ENCODE peak calls at places on chromosomes 6 and 20, in four cellular contexts. One of them, this sample, is unnamed. For H3K36me3, the result is how much of the 10 kb centered on the place peaks cover.

GRCh38 chr6:107083047-107083768 is 32.1 kb downstream of the BEND3 start:
- DNase-seq in neural progenitor cell: no peak
- DNase-seq in endothelial cell of umbilical vein: no peak
- DNase-seq in fibroblast of lung: no peak
- DNase-seq in this sample: no peak

GRCh38 chr6:24501374-24501773 is 6.6 kb downstream of the ALDH5A1 start:
- DNase-seq in neural progenitor cell: no peak
- DNase-seq in endothelial cell of umbilical vein: no peak
- DNase-seq in fibroblast of lung: no peak
- DNase-seq in this sample: no peak

GRCh38 chr20:19794941-19795340 is 36.9 kb downstream of the RIN2 start:
- DNase-seq in neural progenitor cell: no peak
- DNase-seq in endothelial cell of umbilical vein: peak
- DNase-seq in fibroblast of lung: peak
- DNase-seq in this sample: no peak

GRCh38 chr20:7723284-7723683 is 217.0 kb downstream of the HAO1 start:
- DNase-seq in neural progenitor cell: no peak
- DNase-seq in endothelial cell of umbilical vein: peak
- DNase-seq in fibroblast of lung: peak
- DNase-seq in this sample: no peak

GRCh38 chr6:17394192-17394611 is 807 bp downstream of the CAP2 start:
- DNase-seq in neural progenitor cell: peak
- DNase-seq in endothelial cell of umbilical vein: peak
- DNase-seq in fibroblast of lung: peak
- DNase-seq in this sample: no peak

GRCh38 chr6:42047790-42048405 is 2.4 kb upstream of the TAF8 start:
- DNase-seq in neural progenitor cell: peak
- DNase-seq in endothelial cell of umbilical vein: no peak
- DNase-seq in fibroblast of lung: no peak
- DNase-seq in this sample: no peak

GRCh38 chr6:92047886-92048285 is 1371.5 kb downstream of the EPHA7 start:
- DNase-seq in neural progenitor cell: peak
- DNase-seq in endothelial cell of umbilical vein: no peak
- DNase-seq in fibroblast of lung: no peak
- DNase-seq in this sample: peak

GRCh38 chr6:143060354-143060805 is 309 bp upstream of the AIG1 start:
- DNase-seq in neural progenitor cell: peak
- DNase-seq in endothelial cell of umbilical vein: peak
- DNase-seq in fibroblast of lung: peak
- DNase-seq in this sample: peak

GRCh38 chr20:60579941-60580515 is 621.8 kb downstream of the CDH26 start:
- DNase-seq in neural progenitor cell: no peak
- DNase-seq in endothelial cell of umbilical vein: no peak
- DNase-seq in fibroblast of lung: no peak
- DNase-seq in this sample: no peak

GRCh38 chr6:36682328-36683144 is 4.0 kb downstream of the CDKN1A start:
- DNase-seq in neural progenitor cell: no peak
- DNase-seq in endothelial cell of umbilical vein: no peak
- DNase-seq in fibroblast of lung: peak
- DNase-seq in this sample: no peak

GRCh38 chr6:135884136-135884535 is 32.6 kb downstream of the PDE7B start:
- DNase-seq in neural progenitor cell: no peak
- DNase-seq in endothelial cell of umbilical vein: no peak
- DNase-seq in fibroblast of lung: no peak
- DNase-seq in this sample: no peak

GRCh38 chr6:106694343-106694742 is 65.0 kb downstream of the QRSL1 start:
- DNase-seq in neural progenitor cell: no peak
- DNase-seq in endothelial cell of umbilical vein: no peak
- DNase-seq in fibroblast of lung: no peak
- DNase-seq in this sample: no peak

GRCh38 chr6:31096656-31097055 is 15.7 kb downstream of the C6orf15 start:
- DNase-seq in neural progenitor cell: no peak
- DNase-seq in endothelial cell of umbilical vein: no peak
- DNase-seq in fibroblast of lung: no peak
- DNase-seq in this sample: no peak

GRCh38 chr6:4314201-4314707 is 178.9 kb upstream of the ECI2 start:
- DNase-seq in neural progenitor cell: no peak
- DNase-seq in endothelial cell of umbilical vein: no peak
- DNase-seq in fibroblast of lung: no peak
- DNase-seq in this sample: no peak

GRCh38 chr20:37251836-37252477 is 9.7 kb downstream of the GHRH start:
- DNase-seq in neural progenitor cell: peak
- DNase-seq in endothelial cell of umbilical vein: no peak
- DNase-seq in fibroblast of lung: no peak
- DNase-seq in this sample: no peak

GRCh38 chr20:40414843-40415615 is 274.0 kb downstream of the MAFB start:
- DNase-seq in neural progenitor cell: no peak
- DNase-seq in endothelial cell of umbilical vein: no peak
- DNase-seq in fibroblast of lung: no peak
- DNase-seq in this sample: no peak

GRCh38 chr20:2285618-2286017 is 10.2 kb upstream of the TGM3 start:
- DNase-seq in neural progenitor cell: no peak
- DNase-seq in endothelial cell of umbilical vein: no peak
- DNase-seq in fibroblast of lung: no peak
- DNase-seq in this sample: no peak

GRCh38 chr6:39289490-39289889 is 24.7 kb downstream of the KCNK17 start:
- DNase-seq in neural progenitor cell: no peak
- DNase-seq in endothelial cell of umbilical vein: no peak
- DNase-seq in fibroblast of lung: no peak
- DNase-seq in this sample: no peak

GRCh38 chr20:63238491-63239126 is 2.9 kb downstream of the BIRC7 start:
- DNase-seq in neural progenitor cell: no peak
- DNase-seq in endothelial cell of umbilical vein: no peak
- DNase-seq in fibroblast of lung: no peak
- DNase-seq in this sample: no peak

GRCh38 chr6:45494734-45495133 is 117.0 kb upstream of the SUPT3H start:
- DNase-seq in neural progenitor cell: no peak
- DNase-seq in endothelial cell of umbilical vein: no peak
- DNase-seq in fibroblast of lung: no peak
- DNase-seq in this sample: no peak

GRCh38 chr6:26059901-26060300 is 27.3 kb upstream of the HFE start:
- DNase-seq in neural progenitor cell: no peak
- DNase-seq in endothelial cell of umbilical vein: no peak
- DNase-seq in fibroblast of lung: no peak
- DNase-seq in this sample: no peak

GRCh38 chr20:12180107-12180661 is 262.5 kb downstream of the BTBD3 start:
- DNase-seq in neural progenitor cell: no peak
- DNase-seq in endothelial cell of umbilical vein: no peak
- DNase-seq in fibroblast of lung: peak
- DNase-seq in this sample: no peak

GRCh38 chr6:474454-475185 is 83.1 kb downstream of the IRF4 start:
- DNase-seq in neural progenitor cell: peak
- DNase-seq in endothelial cell of umbilical vein: no peak
- DNase-seq in fibroblast of lung: no peak
- DNase-seq in this sample: no peak

GRCh38 chr6:17157617-17158016 is 55.8 kb downstream of the STMND1 start:
- DNase-seq in neural progenitor cell: no peak
- DNase-seq in endothelial cell of umbilical vein: no peak
- DNase-seq in fibroblast of lung: no peak
- DNase-seq in this sample: no peak

GRCh38 chr6:138931660-138932059 is 56.4 kb downstream of the REPS1 start:
- DNase-seq in neural progenitor cell: no peak
- DNase-seq in endothelial cell of umbilical vein: no peak
- DNase-seq in fibroblast of lung: no peak
- DNase-seq in this sample: no peak

GRCh38 chr6:30311669-30312068 is 15.1 kb upstream of the TRIM39 start:
- DNase-seq in neural progenitor cell: no peak
- DNase-seq in endothelial cell of umbilical vein: no peak
- DNase-seq in fibroblast of lung: peak
- DNase-seq in this sample: no peak

GRCh38 chr6:169169375-169169774 is 84.3 kb downstream of the THBS2 start:
- DNase-seq in neural progenitor cell: no peak
- DNase-seq in endothelial cell of umbilical vein: no peak
- DNase-seq in fibroblast of lung: no peak
- DNase-seq in this sample: no peak

GRCh38 chr20:51305316-51306052 is 237.0 kb downstream of the NFATC2 start:
- DNase-seq in neural progenitor cell: no peak
- DNase-seq in endothelial cell of umbilical vein: no peak
- DNase-seq in fibroblast of lung: no peak
- DNase-seq in this sample: no peak

GRCh38 chr6:36968266-36968977 is 13.9 kb downstream of the PI16 start:
- DNase-seq in neural progenitor cell: no peak
- DNase-seq in endothelial cell of umbilical vein: no peak
- DNase-seq in fibroblast of lung: peak
- DNase-seq in this sample: no peak

GRCh38 chr20:7650081-7650480 is 290.2 kb downstream of the HAO1 start:
- DNase-seq in neural progenitor cell: no peak
- DNase-seq in endothelial cell of umbilical vein: no peak
- DNase-seq in fibroblast of lung: no peak
- DNase-seq in this sample: no peak

GRCh38 chr6:154404791-154405400 is 48.3 kb upstream of the IPCEF1 start:
- DNase-seq in neural progenitor cell: no peak
- DNase-seq in endothelial cell of umbilical vein: no peak
- DNase-seq in fibroblast of lung: peak
- DNase-seq in this sample: no peak

GRCh38 chr6:90274481-90275030 is 22.1 kb downstream of the BACH2 start:
- DNase-seq in neural progenitor cell: peak
- DNase-seq in endothelial cell of umbilical vein: no peak
- DNase-seq in fibroblast of lung: no peak
- DNase-seq in this sample: no peak

GRCh38 chr6:75300206-75300605 is 15.6 kb upstream of the TMEM30A start:
- DNase-seq in neural progenitor cell: peak
- DNase-seq in endothelial cell of umbilical vein: no peak
- DNase-seq in fibroblast of lung: no peak
- DNase-seq in this sample: no peak

GRCh38 chr20:48839083-48839482 is 11.3 kb upstream of the PREX1 start:
- DNase-seq in neural progenitor cell: no peak
- DNase-seq in endothelial cell of umbilical vein: no peak
- DNase-seq in fibroblast of lung: no peak
- DNase-seq in this sample: no peak

GRCh38 chr20:20014659-20015058 is 2.5 kb upstream of the NAA20 start:
- DNase-seq in neural progenitor cell: no peak
- DNase-seq in endothelial cell of umbilical vein: peak
- DNase-seq in fibroblast of lung: no peak
- DNase-seq in this sample: no peak

GRCh38 chr6:49915035-49915434 is 48.7 kb upstream of the CRISP1 start:
- DNase-seq in neural progenitor cell: peak
- DNase-seq in endothelial cell of umbilical vein: no peak
- DNase-seq in fibroblast of lung: no peak
- DNase-seq in this sample: no peak

GRCh38 chr6:106084973-106085686 is 1.0 kb upstream of the PRDM1 start:
- DNase-seq in neural progenitor cell: peak
- DNase-seq in endothelial cell of umbilical vein: peak
- DNase-seq in fibroblast of lung: peak
- DNase-seq in this sample: no peak

GRCh38 chr6:169034523-169035167 is 219.0 kb downstream of the THBS2 start:
- DNase-seq in neural progenitor cell: no peak
- DNase-seq in endothelial cell of umbilical vein: no peak
- DNase-seq in fibroblast of lung: peak
- DNase-seq in this sample: no peak

GRCh38 chr20:49078310-49078709 is 32.2 kb downstream of the CSE1L start:
- DNase-seq in neural progenitor cell: no peak
- DNase-seq in endothelial cell of umbilical vein: no peak
- DNase-seq in fibroblast of lung: no peak
- DNase-seq in this sample: no peak

DNA sequence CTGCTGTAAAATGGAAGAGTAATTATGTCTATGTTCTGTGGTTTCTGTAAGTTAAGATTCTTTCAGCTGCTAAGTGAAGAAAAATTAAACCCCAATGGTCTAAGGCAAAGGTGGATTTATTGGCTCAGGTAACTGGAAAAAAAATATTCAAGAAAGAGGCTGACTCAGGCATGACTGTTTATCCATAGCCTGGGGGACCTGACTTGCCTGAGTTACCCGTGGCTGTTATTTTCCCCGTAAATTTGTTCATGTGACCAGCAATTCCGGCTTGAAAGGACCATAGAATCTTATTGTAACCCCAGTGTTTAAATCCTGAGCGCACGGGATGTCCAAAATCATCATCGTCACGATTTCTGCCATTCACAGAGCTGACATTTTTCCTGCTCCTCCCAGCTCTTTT is 32.3 kb upstream of the SULF2 start:
- DNase-seq in neural progenitor cell: no peak
- DNase-seq in endothelial cell of umbilical vein: no peak
- DNase-seq in fibroblast of lung: no peak
- DNase-seq in this sample: peak
- TF ChIP-seq CTCF in neural progenitor cell: no peak
- TF ChIP-seq CTCF in endothelial cell of umbilical vein: no peak
- TF ChIP-seq CTCF in fibroblast of lung: no peak
- TF ChIP-seq CTCF in this sample: no peak

GRCh38 chr6:147868493-147869222 is 360.2 kb downstream of the SAMD5 start:
- DNase-seq in neural progenitor cell: no peak
- DNase-seq in endothelial cell of umbilical vein: peak
- DNase-seq in fibroblast of lung: peak
- DNase-seq in this sample: no peak

GRCh38 chr6:147870745-147871144 is 362.3 kb downstream of the SAMD5 start:
- DNase-seq in neural progenitor cell: no peak
- DNase-seq in endothelial cell of umbilical vein: no peak
- DNase-seq in fibroblast of lung: no peak
- DNase-seq in this sample: no peak

GRCh38 chr6:147867827-147868226 is 359.3 kb downstream of the SAMD5 start:
- DNase-seq in neural progenitor cell: no peak
- DNase-seq in endothelial cell of umbilical vein: no peak
- DNase-seq in fibroblast of lung: peak
- DNase-seq in this sample: no peak

GRCh38 chr6:147869869-147870268 is 361.4 kb downstream of the SAMD5 start:
- DNase-seq in neural progenitor cell: no peak
- DNase-seq in endothelial cell of umbilical vein: no peak
- DNase-seq in fibroblast of lung: no peak
- DNase-seq in this sample: no peak

GRCh38 chr6:147869223-147869600 is 360.7 kb downstream of the SAMD5 start:
- DNase-seq in neural progenitor cell: no peak
- DNase-seq in endothelial cell of umbilical vein: no peak
- DNase-seq in fibroblast of lung: no peak
- DNase-seq in this sample: no peak
- H3K4me3 ChIP-seq in neural progenitor cell: no peak
- H3K4me3 ChIP-seq in endothelial cell of umbilical vein: peak
- H3K4me3 ChIP-seq in fibroblast of lung: no peak
- H3K4me3 ChIP-seq in this sample: no peak

GRCh38 chr6:73586416-73586974 is 65.7 kb upstream of the EEF1A1 start:
- DNase-seq in neural progenitor cell: no peak
- DNase-seq in endothelial cell of umbilical vein: peak
- DNase-seq in fibroblast of lung: peak
- DNase-seq in this sample: no peak
- H3K36me3 ChIP-seq in neural progenitor cell: under half
- H3K36me3 ChIP-seq in endothelial cell of umbilical vein: under half
- H3K36me3 ChIP-seq in fibroblast of lung: under half
- H3K36me3 ChIP-seq in this sample: under half

GRCh38 chr6:43226192-43226851 is 3.0 kb downstream of the DNPH1 start:
- DNase-seq in neural progenitor cell: no peak
- DNase-seq in endothelial cell of umbilical vein: no peak
- DNase-seq in fibroblast of lung: no peak
- DNase-seq in this sample: no peak
- TF ChIP-seq CTCF in neural progenitor cell: no peak
- TF ChIP-seq CTCF in endothelial cell of umbilical vein: no peak
- TF ChIP-seq CTCF in fibroblast of lung: no peak
- TF ChIP-seq CTCF in this sample: no peak

GRCh38 chr6:132392792-132393191 is 8.5 kb downstream of the MOXD1 start:
- DNase-seq in neural progenitor cell: no peak
- DNase-seq in endothelial cell of umbilical vein: peak
- DNase-seq in fibroblast of lung: no peak
- DNase-seq in this sample: peak
- H3K4me3 ChIP-seq in neural progenitor cell: no peak
- H3K4me3 ChIP-seq in endothelial cell of umbilical vein: no peak
- H3K4me3 ChIP-seq in fibroblast of lung: peak
- H3K4me3 ChIP-seq in this sample: no peak

GRCh38 chr6:34876451-34876850 is 11.4 kb downstream of the TAF11 start:
- DNase-seq in neural progenitor cell: no peak
- DNase-seq in endothelial cell of umbilical vein: no peak
- DNase-seq in fibroblast of lung: no peak
- DNase-seq in this sample: no peak
- H3K36me3 ChIP-seq in neural progenitor cell: under half
- H3K36me3 ChIP-seq in endothelial cell of umbilical vein: under half
- H3K36me3 ChIP-seq in fibroblast of lung: under half
- H3K36me3 ChIP-seq in this sample: under half